ENCODE peak calls at places on chromosome 16, in six cellular contexts. One of them, this sample, is unnamed.

GRCh38 chr16:3835089-3835602 is 45.4 kb downstream of the CREBBP start:
- DNase-seq in globus pallidus: no peak
- DNase-seq in stimulated activated CD8-positive, alpha-beta memory T cell treated with anti-CD3 and anti-CD28 coated beads, Interleukin-15, amount 100 ng/mL, for 24 hours: no peak
- DNase-seq in fibroblast of lung: no peak
- DNase-seq in Calu3: no peak
- DNase-seq in choroid plexus epithelial cell: no peak
- DNase-seq in this sample: no peak

GRCh38 chr16:25007284-25007984 is 7.7 kb downstream of the ARHGAP17 start:
- DNase-seq in globus pallidus: no peak
- DNase-seq in stimulated activated CD8-positive, alpha-beta memory T cell treated with anti-CD3 and anti-CD28 coated beads, Interleukin-15, amount 100 ng/mL, for 24 hours: no peak
- DNase-seq in fibroblast of lung: peak
- DNase-seq in Calu3: no peak
- DNase-seq in choroid plexus epithelial cell: peak
- DNase-seq in this sample: no peak

GRCh38 chr16:16062023-16062932 is 112.9 kb downstream of the ABCC1 start:
- DNase-seq in globus pallidus: no peak
- DNase-seq in stimulated activated CD8-positive, alpha-beta memory T cell treated with anti-CD3 and anti-CD28 coated beads, Interleukin-15, amount 100 ng/mL, for 24 hours: no peak
- DNase-seq in fibroblast of lung: no peak
- DNase-seq in Calu3: no peak
- DNase-seq in choroid plexus epithelial cell: no peak
- DNase-seq in this sample: no peak

GRCh38 chr16:79997257-79997656 is 396.7 kb upstream of the MAF start:
- DNase-seq in globus pallidus: no peak
- DNase-seq in stimulated activated CD8-positive, alpha-beta memory T cell treated with anti-CD3 and anti-CD28 coated beads, Interleukin-15, amount 100 ng/mL, for 24 hours: no peak
- DNase-seq in fibroblast of lung: peak
- DNase-seq in Calu3: peak
- DNase-seq in choroid plexus epithelial cell: peak
- DNase-seq in this sample: no peak

GRCh38 chr16:31083981-31084380 is 4.8 kb downstream of the PRSS53 start:
- DNase-seq in globus pallidus: no peak
- DNase-seq in stimulated activated CD8-positive, alpha-beta memory T cell treated with anti-CD3 and anti-CD28 coated beads, Interleukin-15, amount 100 ng/mL, for 24 hours: no peak
- DNase-seq in fibroblast of lung: no peak
- DNase-seq in Calu3: no peak
- DNase-seq in choroid plexus epithelial cell: no peak
- DNase-seq in this sample: no peak

GRCh38 chr16:14284371-14284770 is 213.3 kb downstream of the MRTFB start:
- DNase-seq in globus pallidus: no peak
- DNase-seq in stimulated activated CD8-positive, alpha-beta memory T cell treated with anti-CD3 and anti-CD28 coated beads, Interleukin-15, amount 100 ng/mL, for 24 hours: no peak
- DNase-seq in fibroblast of lung: no peak
- DNase-seq in Calu3: no peak
- DNase-seq in choroid plexus epithelial cell: no peak
- DNase-seq in this sample: no peak

GRCh38 chr16:85204242-85205010 is 92.2 kb upstream of the CIBAR2 start:
- DNase-seq in globus pallidus: no peak
- DNase-seq in stimulated activated CD8-positive, alpha-beta memory T cell treated with anti-CD3 and anti-CD28 coated beads, Interleukin-15, amount 100 ng/mL, for 24 hours: no peak
- DNase-seq in fibroblast of lung: peak
- DNase-seq in Calu3: no peak
- DNase-seq in choroid plexus epithelial cell: peak
- DNase-seq in this sample: no peak

GRCh38 chr16:52466998-52467397 is 79.9 kb downstream of the TOX3 start:
- DNase-seq in globus pallidus: no peak
- DNase-seq in stimulated activated CD8-positive, alpha-beta memory T cell treated with anti-CD3 and anti-CD28 coated beads, Interleukin-15, amount 100 ng/mL, for 24 hours: no peak
- DNase-seq in fibroblast of lung: no peak
- DNase-seq in Calu3: no peak
- DNase-seq in choroid plexus epithelial cell: no peak
- DNase-seq in this sample: no peak

GRCh38 chr16:26749072-26749471 is 317.7 kb upstream of the C16orf82 start:
- DNase-seq in globus pallidus: no peak
- DNase-seq in stimulated activated CD8-positive, alpha-beta memory T cell treated with anti-CD3 and anti-CD28 coated beads, Interleukin-15, amount 100 ng/mL, for 24 hours: no peak
- DNase-seq in fibroblast of lung: no peak
- DNase-seq in Calu3: no peak
- DNase-seq in choroid plexus epithelial cell: no peak
- DNase-seq in this sample: no peak

GRCh38 chr16:66932076-66932475 is 2.1 kb downstream of the CIAO2B start:
- DNase-seq in globus pallidus: no peak
- DNase-seq in stimulated activated CD8-positive, alpha-beta memory T cell treated with anti-CD3 and anti-CD28 coated beads, Interleukin-15, amount 100 ng/mL, for 24 hours: no peak
- DNase-seq in fibroblast of lung: no peak
- DNase-seq in Calu3: no peak
- DNase-seq in choroid plexus epithelial cell: no peak
- DNase-seq in this sample: no peak

GRCh38 chr16:72877374-72878028 is 170.4 kb downstream of the ZFHX3 start:
- DNase-seq in globus pallidus: no peak
- DNase-seq in stimulated activated CD8-positive, alpha-beta memory T cell treated with anti-CD3 and anti-CD28 coated beads, Interleukin-15, amount 100 ng/mL, for 24 hours: no peak
- DNase-seq in fibroblast of lung: peak
- DNase-seq in Calu3: peak
- DNase-seq in choroid plexus epithelial cell: peak
- DNase-seq in this sample: no peak

GRCh38 chr16:12092347-12092882 is 115.9 kb downstream of the SNX29 start:
- DNase-seq in globus pallidus: no peak
- DNase-seq in stimulated activated CD8-positive, alpha-beta memory T cell treated with anti-CD3 and anti-CD28 coated beads, Interleukin-15, amount 100 ng/mL, for 24 hours: no peak
- DNase-seq in fibroblast of lung: peak
- DNase-seq in Calu3: no peak
- DNase-seq in choroid plexus epithelial cell: peak
- DNase-seq in this sample: no peak

GRCh38 chr16:53913920-53914319 is 210.0 kb downstream of the FTO start:
- DNase-seq in globus pallidus: no peak
- DNase-seq in stimulated activated CD8-positive, alpha-beta memory T cell treated with anti-CD3 and anti-CD28 coated beads, Interleukin-15, amount 100 ng/mL, for 24 hours: no peak
- DNase-seq in fibroblast of lung: no peak
- DNase-seq in Calu3: no peak
- DNase-seq in choroid plexus epithelial cell: no peak
- DNase-seq in this sample: no peak

GRCh38 chr16:66585477-66586239 is 6.4 kb downstream of the CMTM2 start:
- DNase-seq in globus pallidus: no peak
- DNase-seq in stimulated activated CD8-positive, alpha-beta memory T cell treated with anti-CD3 and anti-CD28 coated beads, Interleukin-15, amount 100 ng/mL, for 24 hours: no peak
- DNase-seq in fibroblast of lung: no peak
- DNase-seq in Calu3: no peak
- DNase-seq in choroid plexus epithelial cell: no peak
- DNase-seq in this sample: no peak

GRCh38 chr16:48611329-48612137 is 1.6 kb upstream of the N4BP1 start:
- DNase-seq in globus pallidus: no peak
- DNase-seq in stimulated activated CD8-positive, alpha-beta memory T cell treated with anti-CD3 and anti-CD28 coated beads, Interleukin-15, amount 100 ng/mL, for 24 hours: no peak
- DNase-seq in fibroblast of lung: no peak
- DNase-seq in Calu3: peak
- DNase-seq in choroid plexus epithelial cell: no peak
- DNase-seq in this sample: no peak

GRCh38 chr16:56689171-56689570 is 6.9 kb downstream of the MT1X start:
- DNase-seq in globus pallidus: no peak
- DNase-seq in stimulated activated CD8-positive, alpha-beta memory T cell treated with anti-CD3 and anti-CD28 coated beads, Interleukin-15, amount 100 ng/mL, for 24 hours: no peak
- DNase-seq in fibroblast of lung: no peak
- DNase-seq in Calu3: no peak
- DNase-seq in choroid plexus epithelial cell: no peak
- DNase-seq in this sample: peak

GRCh38 chr16:87166321-87166720 is 150.9 kb downstream of the C16orf95 start:
- DNase-seq in globus pallidus: no peak
- DNase-seq in stimulated activated CD8-positive, alpha-beta memory T cell treated with anti-CD3 and anti-CD28 coated beads, Interleukin-15, amount 100 ng/mL, for 24 hours: no peak
- DNase-seq in fibroblast of lung: no peak
- DNase-seq in Calu3: no peak
- DNase-seq in choroid plexus epithelial cell: no peak
- DNase-seq in this sample: no peak

GRCh38 chr16:84475643-84476240 is 28.7 kb downstream of the MEAK7 start:
- DNase-seq in globus pallidus: no peak
- DNase-seq in stimulated activated CD8-positive, alpha-beta memory T cell treated with anti-CD3 and anti-CD28 coated beads, Interleukin-15, amount 100 ng/mL, for 24 hours: no peak
- DNase-seq in fibroblast of lung: no peak
- DNase-seq in Calu3: no peak
- DNase-seq in choroid plexus epithelial cell: no peak
- DNase-seq in this sample: no peak

GRCh38 chr16:49023095-49023494 is 258.5 kb downstream of the CBLN1 start:
- DNase-seq in globus pallidus: no peak
- DNase-seq in stimulated activated CD8-positive, alpha-beta memory T cell treated with anti-CD3 and anti-CD28 coated beads, Interleukin-15, amount 100 ng/mL, for 24 hours: no peak
- DNase-seq in fibroblast of lung: peak
- DNase-seq in Calu3: no peak
- DNase-seq in choroid plexus epithelial cell: no peak
- DNase-seq in this sample: peak

GRCh38 chr16:66315210-66315825 is 51.2 kb upstream of the CDH5 start:
- DNase-seq in globus pallidus: peak
- DNase-seq in stimulated activated CD8-positive, alpha-beta memory T cell treated with anti-CD3 and anti-CD28 coated beads, Interleukin-15, amount 100 ng/mL, for 24 hours: peak
- DNase-seq in fibroblast of lung: peak
- DNase-seq in Calu3: peak
- DNase-seq in choroid plexus epithelial cell: peak
- DNase-seq in this sample: peak

GRCh38 chr16:67834242-67834614 is 7.9 kb upstream of the THAP11 start:
- DNase-seq in globus pallidus: no peak
- DNase-seq in stimulated activated CD8-positive, alpha-beta memory T cell treated with anti-CD3 and anti-CD28 coated beads, Interleukin-15, amount 100 ng/mL, for 24 hours: no peak
- DNase-seq in fibroblast of lung: no peak
- DNase-seq in Calu3: no peak
- DNase-seq in choroid plexus epithelial cell: no peak
- DNase-seq in this sample: no peak

GRCh38 chr16:21208429-21208828 is 2.9 kb downstream of the ZP2 start:
- DNase-seq in globus pallidus: no peak
- DNase-seq in stimulated activated CD8-positive, alpha-beta memory T cell treated with anti-CD3 and anti-CD28 coated beads, Interleukin-15, amount 100 ng/mL, for 24 hours: no peak
- DNase-seq in fibroblast of lung: no peak
- DNase-seq in Calu3: no peak
- DNase-seq in choroid plexus epithelial cell: no peak
- DNase-seq in this sample: no peak

GRCh38 chr16:69223882-69224281 is 36.9 kb downstream of the SNTB2 start:
- DNase-seq in globus pallidus: no peak
- DNase-seq in stimulated activated CD8-positive, alpha-beta memory T cell treated with anti-CD3 and anti-CD28 coated beads, Interleukin-15, amount 100 ng/mL, for 24 hours: no peak
- DNase-seq in fibroblast of lung: peak
- DNase-seq in Calu3: no peak
- DNase-seq in choroid plexus epithelial cell: no peak
- DNase-seq in this sample: no peak

GRCh38 chr16:53912155-53912554 is 208.2 kb downstream of the FTO start:
- DNase-seq in globus pallidus: no peak
- DNase-seq in stimulated activated CD8-positive, alpha-beta memory T cell treated with anti-CD3 and anti-CD28 coated beads, Interleukin-15, amount 100 ng/mL, for 24 hours: no peak
- DNase-seq in fibroblast of lung: no peak
- DNase-seq in Calu3: no peak
- DNase-seq in choroid plexus epithelial cell: no peak
- DNase-seq in this sample: no peak

GRCh38 chr16:52863000-52863399 is 189.7 kb downstream of the CHD9NB start:
- DNase-seq in globus pallidus: no peak
- DNase-seq in stimulated activated CD8-positive, alpha-beta memory T cell treated with anti-CD3 and anti-CD28 coated beads, Interleukin-15, amount 100 ng/mL, for 24 hours: no peak
- DNase-seq in fibroblast of lung: no peak
- DNase-seq in Calu3: peak
- DNase-seq in choroid plexus epithelial cell: no peak
- DNase-seq in this sample: no peak

GRCh38 chr16:50781043-50781442 is 39.2 kb downstream of the CYLD start:
- DNase-seq in globus pallidus: no peak
- DNase-seq in stimulated activated CD8-positive, alpha-beta memory T cell treated with anti-CD3 and anti-CD28 coated beads, Interleukin-15, amount 100 ng/mL, for 24 hours: no peak
- DNase-seq in fibroblast of lung: peak
- DNase-seq in Calu3: no peak
- DNase-seq in choroid plexus epithelial cell: peak
- DNase-seq in this sample: no peak

GRCh38 chr16:66524601-66525164 is 25.2 kb downstream of the TK2 start:
- DNase-seq in globus pallidus: peak
- DNase-seq in stimulated activated CD8-positive, alpha-beta memory T cell treated with anti-CD3 and anti-CD28 coated beads, Interleukin-15, amount 100 ng/mL, for 24 hours: no peak
- DNase-seq in fibroblast of lung: no peak
- DNase-seq in Calu3: no peak
- DNase-seq in choroid plexus epithelial cell: no peak
- DNase-seq in this sample: no peak

GRCh38 chr16:57694556-57695377 is at the start of gene DRC7:
- DNase-seq in globus pallidus: peak
- DNase-seq in stimulated activated CD8-positive, alpha-beta memory T cell treated with anti-CD3 and anti-CD28 coated beads, Interleukin-15, amount 100 ng/mL, for 24 hours: no peak
- DNase-seq in fibroblast of lung: peak
- DNase-seq in Calu3: peak
- DNase-seq in choroid plexus epithelial cell: peak
- DNase-seq in this sample: peak

GRCh38 chr16:30628628-30629342 is 18.6 kb upstream of the ZNF689 start:
- DNase-seq in globus pallidus: peak
- DNase-seq in stimulated activated CD8-positive, alpha-beta memory T cell treated with anti-CD3 and anti-CD28 coated beads, Interleukin-15, amount 100 ng/mL, for 24 hours: peak
- DNase-seq in fibroblast of lung: peak
- DNase-seq in Calu3: peak
- DNase-seq in choroid plexus epithelial cell: peak
- DNase-seq in this sample: peak

GRCh38 chr16:85168732-85169256 is 56.5 kb upstream of the CIBAR2 start:
- DNase-seq in globus pallidus: no peak
- DNase-seq in stimulated activated CD8-positive, alpha-beta memory T cell treated with anti-CD3 and anti-CD28 coated beads, Interleukin-15, amount 100 ng/mL, for 24 hours: no peak
- DNase-seq in fibroblast of lung: peak
- DNase-seq in Calu3: no peak
- DNase-seq in choroid plexus epithelial cell: peak
- DNase-seq in this sample: peak

This sample was measured in body of pancreas.